ENCODE peak calls at places on chromosomes 12 and 14, in six cellular contexts. One of them, this sample, is unnamed.

GRCh38 chr14:72559227-72559626 is 334.7 kb downstream of the DPF3 start:
- DNase-seq in C1 segment of cervical spinal cord: no peak
- DNase-seq in head of caudate nucleus: no peak
- DNase-seq in psoas muscle: no peak
- DNase-seq in HTR-8/SVneo: no peak
- DNase-seq in GM06990: no peak
- DNase-seq in this sample: no peak

GRCh38 chr14:105933238-105933637 is 406.9 kb downstream of the TMEM121 start:
- DNase-seq in head of caudate nucleus: no peak
- DNase-seq in C1 segment of cervical spinal cord: no peak
- DNase-seq in GM06990: no peak
- DNase-seq in HTR-8/SVneo: no peak
- DNase-seq in psoas muscle: no peak
- DNase-seq in this sample: no peak

GRCh38 chr14:69090187-69090789 is 62.6 kb downstream of the DCAF5 start:
- DNase-seq in GM06990: no peak
- DNase-seq in C1 segment of cervical spinal cord: no peak
- DNase-seq in HTR-8/SVneo: no peak
- DNase-seq in psoas muscle: no peak
- DNase-seq in head of caudate nucleus: peak
- DNase-seq in this sample: no peak

GRCh38 chr12:120259418-120260202 is 5.9 kb downstream of the PXN start:
- DNase-seq in psoas muscle: peak
- DNase-seq in GM06990: no peak
- DNase-seq in C1 segment of cervical spinal cord: no peak
- DNase-seq in head of caudate nucleus: no peak
- DNase-seq in HTR-8/SVneo: no peak
- DNase-seq in this sample: no peak

GRCh38 chr12:66269757-66270383 is 32.4 kb upstream of the HELB start:
- DNase-seq in HTR-8/SVneo: peak
- DNase-seq in psoas muscle: no peak
- DNase-seq in head of caudate nucleus: peak
- DNase-seq in GM06990: peak
- DNase-seq in C1 segment of cervical spinal cord: no peak
- DNase-seq in this sample: no peak

GRCh38 chr12:29350080-29350479 is 30.9 kb downstream of the ERGIC2 start:
- DNase-seq in head of caudate nucleus: no peak
- DNase-seq in C1 segment of cervical spinal cord: no peak
- DNase-seq in GM06990: no peak
- DNase-seq in psoas muscle: no peak
- DNase-seq in HTR-8/SVneo: peak
- DNase-seq in this sample: no peak

GRCh38 chr12:92141585-92142244 is 3.9 kb downstream of the BTG1 start:
- DNase-seq in GM06990: no peak
- DNase-seq in HTR-8/SVneo: no peak
- DNase-seq in head of caudate nucleus: no peak
- DNase-seq in psoas muscle: no peak
- DNase-seq in C1 segment of cervical spinal cord: no peak
- DNase-seq in this sample: no peak

GRCh38 chr12:108861878-108862587 is 4.7 kb upstream of the SSH1 start:
- DNase-seq in GM06990: peak
- DNase-seq in C1 segment of cervical spinal cord: no peak
- DNase-seq in HTR-8/SVneo: no peak
- DNase-seq in psoas muscle: no peak
- DNase-seq in head of caudate nucleus: peak
- DNase-seq in this sample: no peak

GRCh38 chr14:90060312-90060964 is 1.4 kb upstream of the KCNK13 start:
- DNase-seq in C1 segment of cervical spinal cord: no peak
- DNase-seq in HTR-8/SVneo: peak
- DNase-seq in psoas muscle: no peak
- DNase-seq in GM06990: peak
- DNase-seq in head of caudate nucleus: peak
- DNase-seq in this sample: no peak

GRCh38 chr14:50318031-50318626 is 6.0 kb downstream of the DMAC2L start:
- DNase-seq in C1 segment of cervical spinal cord: no peak
- DNase-seq in GM06990: no peak
- DNase-seq in psoas muscle: no peak
- DNase-seq in HTR-8/SVneo: peak
- DNase-seq in head of caudate nucleus: no peak
- DNase-seq in this sample: no peak

GRCh38 chr12:6667559-6668210 is 4.8 kb upstream of the ING4 start:
- DNase-seq in GM06990: no peak
- DNase-seq in psoas muscle: no peak
- DNase-seq in head of caudate nucleus: no peak
- DNase-seq in C1 segment of cervical spinal cord: no peak
- DNase-seq in HTR-8/SVneo: no peak
- DNase-seq in this sample: no peak

GRCh38 chr14:67396381-67396965 is 15.5 kb downstream of the PLEK2 start:
- DNase-seq in head of caudate nucleus: no peak
- DNase-seq in HTR-8/SVneo: peak
- DNase-seq in C1 segment of cervical spinal cord: no peak
- DNase-seq in GM06990: no peak
- DNase-seq in psoas muscle: no peak
- DNase-seq in this sample: no peak

GRCh38 chr12:94566345-94566744 is 84.0 kb downstream of the TMCC3 start:
- DNase-seq in psoas muscle: no peak
- DNase-seq in C1 segment of cervical spinal cord: peak
- DNase-seq in GM06990: no peak
- DNase-seq in head of caudate nucleus: peak
- DNase-seq in HTR-8/SVneo: no peak
- DNase-seq in this sample: no peak

GRCh38 chr12:65192963-65193516 is 23.7 kb downstream of the LEMD3 start:
- DNase-seq in psoas muscle: no peak
- DNase-seq in HTR-8/SVneo: no peak
- DNase-seq in GM06990: no peak
- DNase-seq in head of caudate nucleus: no peak
- DNase-seq in C1 segment of cervical spinal cord: no peak
- DNase-seq in this sample: no peak

This sample was measured in cerebellar nuclear complex.